ENCODE peak calls at places on chromosomes 6 and 20, in seven cellular contexts. One of them, this sample, is unnamed.

GRCh38 chr6:129513471-129513870 is 196.5 kb downstream of the ARHGAP18 start:
- DNase-seq in GM23338: no peak
- DNase-seq in CD8-positive, alpha-beta memory T cell: no peak
- DNase-seq in RWPE2: no peak
- DNase-seq in NCI-H1417: no peak
- DNase-seq in M059J: peak; percentile 47
- DNase-seq in A549: no peak
- DNase-seq in this sample: no peak

GRCh38 chr20:50649587-50649986 is 41.8 kb downstream of the RIPOR3 start:
- DNase-seq in GM23338: no peak
- DNase-seq in CD8-positive, alpha-beta memory T cell: no peak
- DNase-seq in RWPE2: no peak
- DNase-seq in NCI-H1417: no peak
- DNase-seq in M059J: peak; percentile 93
- DNase-seq in A549: no peak
- DNase-seq in this sample: no peak

GRCh38 chr6:28384143-28384533 is 15.4 kb downstream of the ZSCAN12 start:
- DNase-seq in GM23338: no peak
- DNase-seq in CD8-positive, alpha-beta memory T cell: no peak
- DNase-seq in RWPE2: no peak
- DNase-seq in NCI-H1417: no peak
- DNase-seq in M059J: no peak
- DNase-seq in A549: no peak
- DNase-seq in this sample: no peak

GRCh38 chr20:60395993-60396392 is 437.8 kb downstream of the CDH26 start:
- DNase-seq in GM23338: no peak
- DNase-seq in CD8-positive, alpha-beta memory T cell: no peak
- DNase-seq in RWPE2: peak; percentile 69
- DNase-seq in NCI-H1417: peak; percentile 26
- DNase-seq in M059J: no peak
- DNase-seq in A549: no peak
- DNase-seq in this sample: no peak

GRCh38 chr20:2162125-2162822 is 60.6 kb downstream of the STK35 start:
- DNase-seq in GM23338: no peak
- DNase-seq in CD8-positive, alpha-beta memory T cell: no peak
- DNase-seq in RWPE2: no peak
- DNase-seq in NCI-H1417: no peak
- DNase-seq in M059J: peak; percentile 51
- DNase-seq in A549: no peak
- DNase-seq in this sample: no peak

GRCh38 chr6:52517502-52518278 is 59.2 kb downstream of the TRAM2 start:
- DNase-seq in GM23338: peak; percentile 80
- DNase-seq in CD8-positive, alpha-beta memory T cell: no peak
- DNase-seq in RWPE2: peak; percentile 90
- DNase-seq in NCI-H1417: no peak
- DNase-seq in M059J: peak; percentile 99
- DNase-seq in A549: peak; percentile 91
- DNase-seq in this sample: no peak

GRCh38 chr6:102812242-102812641 is 1418.7 kb downstream of the GRIK2 start:
- DNase-seq in GM23338: no peak
- DNase-seq in CD8-positive, alpha-beta memory T cell: no peak
- DNase-seq in RWPE2: no peak
- DNase-seq in NCI-H1417: no peak
- DNase-seq in M059J: no peak
- DNase-seq in A549: no peak
- DNase-seq in this sample: no peak

GRCh38 chr6:83430606-83431544 is at the start of gene ME1:
- DNase-seq in GM23338: peak; percentile 79
- DNase-seq in CD8-positive, alpha-beta memory T cell: no peak
- DNase-seq in RWPE2: peak; percentile 76
- DNase-seq in NCI-H1417: no peak
- DNase-seq in M059J: peak; percentile 68
- DNase-seq in A549: peak; percentile 36
- DNase-seq in this sample: peak; percentile 49

This sample was measured in cerebellum.